ENCODE peak calls at places on chromosomes 12 and 14, in ten cellular contexts. B is progenitor cell of endocrine pancreas; D is activated CD4-positive, alpha-beta T cell treated with anti-CD3 and anti-CD28 coated beads, Interleukin-2, amount 10 ng/mL, durations not matched to agents 7 days and 5 days; H is ovary; R is hippocampal formation; U is A549; Z is SW480; E is GM12891; A is right cardiac atrium; G is germinal center. L is an unnamed sample.

GRCh38 chr12:121423682-121424631 is 24.0 kb downstream of the RNF34 start:
- DNase-seq in B (no peak), D (no peak), H (no peak), R (no peak), U (no peak), Z (no peak), E (no peak), A (peak), G (no peak), L (no peak)

GRCh38 chr12:57190821-57191220 is 25.8 kb upstream of the NXPH4 start:
- DNase-seq in B (no peak), D (no peak), H (no peak), R (no peak), U (no peak), Z (no peak), E (no peak), A (no peak), G (no peak), L (no peak)

GRCh38 chr14:98893675-98894074 is 378.3 kb downstream of the BCL11B start:
- DNase-seq in B (no peak), D (no peak), H (no peak), R (no peak), U (no peak), Z (no peak), E (no peak), A (no peak), G (no peak), L (no peak)

GRCh38 chr14:74596747-74597456 is 15.1 kb downstream of the LTBP2 start:
- DNase-seq in B (no peak), D (no peak), H (peak), R (no peak), U (no peak), Z (no peak), E (no peak), A (no peak), G (no peak), L (no peak)

GRCh38 chr12:3034067-3034750 is 43.0 kb upstream of the TSPAN9 start:
- DNase-seq in B (peak), D (peak), H (peak), R (peak), U (peak), Z (peak), E (peak), A (peak), G (peak), L (peak)

GRCh38 chr14:62745496-62745895 is 299.8 kb downstream of the KCNH5 start:
- DNase-seq in B (no peak), D (no peak), H (no peak), R (no peak), U (no peak), Z (no peak), E (no peak), A (no peak), G (no peak), L (no peak)

GRCh38 chr14:75372260-75372659 is 55.6 kb upstream of the JDP2 start:
- DNase-seq in B (no peak), D (no peak), H (no peak), R (peak), U (no peak), Z (no peak), E (no peak), A (no peak), G (no peak), L (no peak)

GRCh38 chr12:28535216-28535615 is 345.0 kb downstream of the CCDC91 start:
- DNase-seq in B (no peak), D (no peak), H (no peak), R (no peak), U (no peak), Z (no peak), E (no peak), A (no peak), G (no peak), L (no peak)

GRCh38 chr12:65640489-65640901 is 183.8 kb upstream of the HMGA2 start:
- DNase-seq in B (no peak), D (no peak), H (no peak), R (no peak), U (no peak), Z (no peak), E (no peak), A (no peak), G (no peak), L (no peak)

GRCh38 chr12:28328967-28329366 is 138.7 kb downstream of the CCDC91 start:
- DNase-seq in B (no peak), D (no peak), H (no peak), R (no peak), U (no peak), Z (no peak), E (no peak), A (no peak), G (no peak), L (no peak)

L was measured in GM13976.